ENCODE peak calls at places on chromosomes 1 and 21, in seven cellular contexts. T is brain microvascular endothelial cell, Y is astrocyte of the cerebellum, S is right cardiac atrium, H is epithelial cell of esophagus, B is upper lobe of left lung, Z is MG63. E is an unnamed sample.

GRCh38 chr1:47405697-47406096 is 10.4 kb upstream of the FOXE3 start:
- DNase-seq in T (no peak), Y (no peak), S (no peak), H (no peak), B (no peak), Z (no peak), E (no peak)

GRCh38 chr1:177338376-177338775 is 167.6 kb downstream of the BRINP2 start:
- DNase-seq in T (no peak), Y (no peak), S (no peak), H (no peak), B (no peak), Z (no peak), E (no peak)

GRCh38 chr1:246703581-246703980 is 20.6 kb upstream of the SCCPDH start:
- DNase-seq in T (no peak), Y (no peak), S (no peak), H (peak; percentile 32), B (peak; percentile 61), Z (peak; percentile 25), E (no peak)

GRCh38 chr1:22670352-22670964 is 17.4 kb downstream of the C1QB start:
- DNase-seq in T (no peak), Y (no peak), S (no peak), H (no peak), B (no peak), Z (no peak), E (no peak)

GRCh38 chr21:41164981-41165650 is 2.8 kb upstream of the BACE2 start:
- DNase-seq in T (no peak), Y (no peak), S (no peak), H (peak; percentile 95), B (no peak), Z (peak; percentile 64), E (peak; percentile 42)

GRCh38 chr21:25572895-25573310 is 34.4 kb downstream of the MRPL39 start:
- DNase-seq in T (no peak), Y (no peak), S (no peak), H (no peak), B (no peak), Z (no peak), E (peak; percentile 6)

GRCh38 chr1:246434335-246434734 is 72.7 kb downstream of the SMYD3 start:
- DNase-seq in T (no peak), Y (no peak), S (no peak), H (no peak), B (no peak), Z (no peak), E (no peak)

GRCh38 chr1:211369640-211370039 is 43.0 kb downstream of the TRAF5 start:
- DNase-seq in T (no peak), Y (no peak), S (no peak), H (no peak), B (no peak), Z (no peak), E (no peak)

GRCh38 chr1:79744746-79745145 is 738.2 kb upstream of the ADGRL4 start:
- DNase-seq in T (no peak), Y (no peak), S (no peak), H (peak; percentile 63), B (no peak), Z (no peak), E (no peak)

GRCh38 chr1:113074237-113074636 is 1.2 kb downstream of the LRIG2 start:
- DNase-seq in T (no peak), Y (no peak), S (no peak), H (peak; percentile 28), B (no peak), Z (no peak), E (no peak)

GRCh38 chr1:230976825-230977747 is 1.6 kb downstream of the TTC13 start:
- DNase-seq in T (no peak), Y (no peak), S (no peak), H (no peak), B (no peak), Z (no peak), E (no peak)

DNA sequence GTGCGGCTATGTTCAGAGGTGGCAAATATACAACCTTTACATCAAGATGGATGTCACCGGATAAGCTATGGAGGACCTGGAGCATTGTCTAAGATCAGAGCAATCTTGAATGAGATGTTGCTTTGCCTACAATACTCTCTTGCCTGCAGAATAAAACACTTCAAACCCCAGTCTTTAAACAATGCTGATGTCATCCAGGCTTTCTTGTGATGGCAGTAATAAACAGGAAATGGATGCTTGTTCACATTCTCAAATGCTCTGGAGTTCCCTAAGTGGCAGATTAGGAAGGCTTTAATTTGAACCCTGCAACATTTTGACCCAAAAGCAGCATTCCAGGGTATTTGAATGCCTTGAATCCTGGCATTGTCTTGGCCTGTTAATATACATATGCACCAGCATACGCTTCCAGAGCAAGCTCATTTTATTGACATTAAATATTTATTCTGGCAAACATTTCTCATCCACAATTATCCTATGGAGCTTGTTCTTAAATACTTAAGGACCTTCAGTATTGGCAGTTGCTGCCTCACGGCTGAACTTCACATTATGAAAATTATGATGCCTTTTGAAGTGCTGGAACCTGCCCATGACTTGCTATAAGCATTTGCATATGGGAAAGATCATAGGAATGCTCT is 422.7 kb downstream of the SIPA1L2 start:
- DNase-seq in T (no peak), Y (no peak), S (no peak), H (no peak), B (no peak), Z (no peak), E (no peak)
- H3K4me3 ChIP-seq in T (no peak overlapping the region), Y (no peak overlapping the region), S (no peak overlapping the region), H (no peak overlapping the region), B (no peak overlapping the region), Z (no peak overlapping the region), E (no peak overlapping the region)

DNA sequence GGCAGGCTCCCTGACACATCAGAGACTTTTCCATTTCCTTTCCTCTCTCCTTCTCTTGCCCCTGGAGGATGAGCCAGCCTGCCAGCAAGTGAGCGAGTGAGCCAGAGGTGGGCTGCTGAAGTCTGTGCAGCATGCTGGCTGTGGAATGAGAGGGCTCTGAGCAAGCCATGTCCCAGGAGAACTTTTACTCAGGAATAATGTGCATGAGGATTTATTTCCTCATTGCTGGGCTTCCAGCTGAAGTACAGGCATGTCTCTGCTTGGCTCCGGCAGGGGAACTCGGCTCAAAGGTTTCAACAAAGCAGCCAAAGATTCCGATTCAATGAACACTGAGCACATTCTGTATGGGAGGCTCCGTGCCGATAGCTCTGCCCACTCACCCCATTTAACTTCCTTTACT is 43.7 kb downstream of the UBIAD1 start:
- DNase-seq in T (no peak), Y (no peak), S (no peak), H (peak; percentile 97), B (no peak), Z (peak; percentile 56), E (peak; percentile 33)
- H3K4me3 ChIP-seq in T (no peak overlapping the region), Y (no peak overlapping the region), S (no peak overlapping the region), H (peak overlapping the region; percentile 39), B (no peak overlapping the region), Z (no peak overlapping the region), E (no peak overlapping the region)

GRCh38 chr1:21435646-21436487 is 4.1 kb upstream of the NBPF3 start:
- DNase-seq in T (no peak), Y (no peak), S (no peak), H (no peak), B (no peak), Z (no peak), E (no peak)

GRCh38 chr1:21436488-21437340 is 3.2 kb upstream of the NBPF3 start:
- DNase-seq in T (no peak), Y (no peak), S (peak; percentile 28), H (peak; percentile 11), B (peak; percentile 45), Z (no peak), E (no peak)

GRCh38 chr1:21439345-21439720 is 604 bp upstream of the NBPF3 start:
- DNase-seq in T (no peak), Y (no peak), S (no peak), H (no peak), B (no peak), Z (no peak), E (no peak)

GRCh38 chr1:21437341-21437640 is 2.6 kb upstream of the NBPF3 start:
- DNase-seq in T (no peak), Y (no peak), S (no peak), H (no peak), B (no peak), Z (no peak), E (no peak)

DNA sequence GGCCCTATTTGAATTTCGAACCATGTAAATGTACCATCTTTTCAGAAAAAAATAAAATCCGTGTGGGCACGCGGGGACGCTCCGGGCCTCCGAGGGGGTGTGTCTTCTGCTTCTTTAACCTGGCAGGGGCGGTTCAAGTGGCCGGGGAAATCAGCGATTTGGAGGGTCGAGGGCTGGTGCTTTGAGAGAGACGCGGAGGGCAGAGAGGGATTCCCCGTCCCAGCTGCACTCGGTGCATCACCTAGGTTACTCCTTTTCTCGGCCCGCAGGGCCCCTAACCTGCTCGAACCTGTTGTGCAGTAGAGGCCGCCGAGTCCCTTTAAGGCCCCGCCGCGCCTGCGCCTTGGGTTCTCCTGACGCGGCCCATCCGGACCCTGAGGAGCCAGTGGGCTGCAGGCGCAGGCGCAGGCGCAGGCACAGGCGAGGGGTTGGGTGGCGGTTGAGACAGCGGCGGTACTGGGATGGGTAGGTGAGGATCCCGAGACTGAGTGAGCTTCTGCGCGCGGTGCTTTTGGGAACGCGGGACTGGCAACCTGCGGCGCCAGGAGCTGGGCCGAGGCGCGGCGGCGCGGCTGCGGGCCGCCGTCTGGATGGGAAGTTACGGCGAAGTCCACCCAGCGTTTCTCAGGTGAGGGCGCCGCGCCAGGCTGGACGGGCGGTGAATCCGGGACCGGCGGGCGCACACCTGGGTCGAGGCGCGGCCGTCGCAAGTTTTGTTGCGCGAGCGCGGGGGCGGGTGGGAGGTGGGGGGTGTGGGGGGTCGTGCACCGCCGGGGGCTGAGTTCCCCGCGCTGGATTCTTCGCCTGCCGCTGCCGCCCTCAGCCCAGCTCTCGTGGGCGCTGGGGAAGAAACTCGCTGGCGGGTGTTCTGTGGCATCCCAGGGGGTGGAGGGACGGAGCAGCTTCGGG is at the start of gene NBPF3:
- DNase-seq in T (peak; percentile 85), Y (peak; percentile 53), S (peak; percentile 90), H (peak; percentile 97), B (peak; percentile 93), Z (peak; percentile 94), E (peak; percentile 88)
- H3K4me3 ChIP-seq in T (peak within 1 kb of the TSS; percentile 68), Y (peak within 1 kb of the TSS; percentile 60), S (peak within 1 kb of the TSS; percentile 55), H (peak within 1 kb of the TSS; percentile 60), B (peak within 1 kb of the TSS; percentile 58), Z (peak within 1 kb of the TSS; percentile 84), E (peak within 1 kb of the TSS; percentile 58)

DNA sequence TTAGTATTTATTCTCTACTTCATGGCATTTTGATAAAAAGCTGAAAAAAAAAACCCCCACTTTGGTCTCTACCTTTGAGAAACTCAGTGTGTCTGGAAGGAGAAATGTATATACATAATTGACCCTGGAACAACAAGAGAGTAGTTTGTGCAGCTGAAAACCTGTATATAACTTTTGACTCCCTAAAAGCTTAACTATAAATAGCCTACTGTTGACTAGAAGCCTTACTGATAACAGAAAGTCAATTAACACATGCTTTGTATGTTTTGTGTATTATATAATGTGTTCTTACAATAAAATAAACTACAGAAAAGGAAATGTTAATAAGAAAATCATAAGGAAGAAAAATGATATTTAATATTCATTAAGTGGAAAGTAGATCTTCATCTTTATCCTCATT is 88.0 kb downstream of the NEK7 start:
- DNase-seq in T (no peak), Y (no peak), S (no peak), H (no peak), B (no peak), Z (no peak), E (no peak)
- H3K4me3 ChIP-seq in T (no peak overlapping the region), Y (no peak overlapping the region), S (no peak overlapping the region), H (no peak overlapping the region), B (no peak overlapping the region), Z (no peak overlapping the region), E (no peak overlapping the region)

GRCh38 chr1:67514299-67514698 is 84.1 kb upstream of the SERBP1 start:
- DNase-seq in T (no peak), Y (no peak), S (no peak), H (no peak), B (no peak), Z (no peak), E (no peak)
- H3K4me3 ChIP-seq in T (no peak overlapping the region), Y (no peak overlapping the region), S (no peak overlapping the region), H (no peak overlapping the region), B (no peak overlapping the region), Z (no peak overlapping the region), E (no peak overlapping the region)

E was measured in cardiac fibroblast.